ENCODE peak calls at places on chromosomes 4 and X, in four cellular contexts. One of them, this sample, is unnamed.

GRCh38 chrX:131068945-131069719 is 11.0 kb downstream of the ARHGAP36 start:
- DNase-seq in K562: peak
- DNase-seq in SK-N-SH: peak
- DNase-seq in WTC11: peak
- DNase-seq in this sample: peak

GRCh38 chr4:111542056-111542455 is 603.2 kb upstream of the FAM241A start:
- DNase-seq in WTC11: no peak
- DNase-seq in SK-N-SH: no peak
- DNase-seq in K562: no peak
- DNase-seq in this sample: no peak

GRCh38 chr4:29224911-29225310 is 1495.3 kb upstream of the PCDH7 start:
- DNase-seq in WTC11: no peak
- DNase-seq in SK-N-SH: no peak
- DNase-seq in K562: no peak
- DNase-seq in this sample: no peak

GRCh38 chr4:56307423-56307822 is 79.9 kb downstream of the AASDH start:
- DNase-seq in WTC11: no peak
- DNase-seq in K562: no peak
- DNase-seq in SK-N-SH: no peak
- DNase-seq in this sample: no peak

GRCh38 chrX:112470551-112470950 is 209.2 kb downstream of the LHFPL1 start:
- DNase-seq in WTC11: no peak
- DNase-seq in K562: no peak
- DNase-seq in SK-N-SH: no peak
- DNase-seq in this sample: no peak

GRCh38 chr4:14284578-14284977 is 657.1 kb upstream of the BOD1L1 start:
- DNase-seq in K562: no peak
- DNase-seq in SK-N-SH: no peak
- DNase-seq in WTC11: no peak
- DNase-seq in this sample: no peak

GRCh38 chrX:96563663-96564062 is 121.0 kb upstream of the DIAPH2 start:
- DNase-seq in K562: no peak
- DNase-seq in WTC11: no peak
- DNase-seq in SK-N-SH: no peak
- DNase-seq in this sample: no peak

GRCh38 chr4:151420408-151420807 is 11.4 kb downstream of the FHIP1A start:
- DNase-seq in K562: no peak
- DNase-seq in WTC11: no peak
- DNase-seq in SK-N-SH: no peak
- DNase-seq in this sample: no peak

GRCh38 chrX:96834137-96834536 is 49.6 kb upstream of the RPA4 start:
- DNase-seq in K562: no peak
- DNase-seq in SK-N-SH: no peak
- DNase-seq in WTC11: no peak
- DNase-seq in this sample: no peak

GRCh38 chr4:13524504-13525243 is 19.6 kb downstream of the NKX3-2 start:
- DNase-seq in WTC11: peak
- DNase-seq in K562: no peak
- DNase-seq in SK-N-SH: peak
- DNase-seq in this sample: no peak

GRCh38 chrX:9370888-9371287 is 94.0 kb upstream of the TBL1X start:
- DNase-seq in SK-N-SH: no peak
- DNase-seq in K562: no peak
- DNase-seq in WTC11: no peak
- DNase-seq in this sample: no peak

GRCh38 chrX:19852014-19853005 is 35.1 kb downstream of the SH3KBP1 start:
- DNase-seq in WTC11: no peak
- DNase-seq in K562: no peak
- DNase-seq in SK-N-SH: no peak
- DNase-seq in this sample: peak

GRCh38 chr4:82561745-82562552 is at the start of gene TMEM150C:
- DNase-seq in WTC11: peak
- DNase-seq in SK-N-SH: peak
- DNase-seq in K562: no peak
- DNase-seq in this sample: no peak

GRCh38 chr4:6476893-6477292 is 4.5 kb upstream of the PPP2R2C start:
- DNase-seq in K562: no peak
- DNase-seq in SK-N-SH: no peak
- DNase-seq in WTC11: no peak
- DNase-seq in this sample: no peak

GRCh38 chr4:46274717-46275116 is 115.2 kb downstream of the GABRA2 start:
- DNase-seq in SK-N-SH: no peak
- DNase-seq in K562: peak
- DNase-seq in WTC11: no peak
- DNase-seq in this sample: peak

GRCh38 chrX:23901805-23902204 is 5.9 kb downstream of the APOO start:
- DNase-seq in WTC11: no peak
- DNase-seq in SK-N-SH: peak
- DNase-seq in K562: peak
- DNase-seq in this sample: peak

GRCh38 chrX:9847071-9847470 is 60.8 kb downstream of the SHROOM2 start:
- DNase-seq in SK-N-SH: no peak
- DNase-seq in WTC11: no peak
- DNase-seq in K562: no peak
- DNase-seq in this sample: peak

GRCh38 chrX:1877780-1878179 is 262.9 kb downstream of the ASMT start:
- DNase-seq in WTC11: no peak
- DNase-seq in SK-N-SH: no peak
- DNase-seq in K562: no peak
- DNase-seq in this sample: no peak

GRCh38 chr4:141858437-141858836 is 222.1 kb downstream of the IL15 start:
- DNase-seq in SK-N-SH: no peak
- DNase-seq in WTC11: no peak
- DNase-seq in K562: no peak
- DNase-seq in this sample: no peak

GRCh38 chr4:144300616-144301015 is 160.1 kb upstream of the GYPA start:
- DNase-seq in K562: no peak
- DNase-seq in SK-N-SH: no peak
- DNase-seq in WTC11: no peak
- DNase-seq in this sample: no peak

GRCh38 chrX:48465336-48465933 is 4.6 kb downstream of the SLC38A5 start:
- DNase-seq in WTC11: no peak
- DNase-seq in K562: no peak
- DNase-seq in SK-N-SH: peak
- DNase-seq in this sample: no peak

GRCh38 chrX:43166874-43167273 is 388.9 kb upstream of the PPP1R2C start:
- DNase-seq in WTC11: no peak
- DNase-seq in K562: no peak
- DNase-seq in SK-N-SH: no peak
- DNase-seq in this sample: peak

GRCh38 chrX:17547658-17548057 is 172.7 kb downstream of the NHS start:
- DNase-seq in SK-N-SH: no peak
- DNase-seq in K562: peak
- DNase-seq in WTC11: no peak
- DNase-seq in this sample: peak

GRCh38 chr4:37976513-37976912 is 16.3 kb downstream of the PTTG2 start:
- DNase-seq in SK-N-SH: no peak
- DNase-seq in K562: no peak
- DNase-seq in WTC11: no peak
- DNase-seq in this sample: peak

GRCh38 chr4:179307297-179308136 is 1865.3 kb upstream of the AGA start:
- DNase-seq in WTC11: peak
- DNase-seq in K562: peak
- DNase-seq in SK-N-SH: peak
- DNase-seq in this sample: peak

GRCh38 chrX:150547511-150548115 is 20.8 kb upstream of the MTM1 start:
- DNase-seq in K562: peak
- DNase-seq in WTC11: peak
- DNase-seq in SK-N-SH: peak
- DNase-seq in this sample: no peak

GRCh38 chrX:42188730-42189129 is 265.4 kb upstream of the CASK start:
- DNase-seq in K562: no peak
- DNase-seq in WTC11: no peak
- DNase-seq in SK-N-SH: no peak
- DNase-seq in this sample: no peak

GRCh38 chr4:101175896-101176676 is 171.2 kb downstream of the PPP3CA start:
- DNase-seq in SK-N-SH: no peak
- DNase-seq in K562: no peak
- DNase-seq in WTC11: peak
- DNase-seq in this sample: peak

GRCh38 chr4:175385797-175386196 is 426.3 kb downstream of the GPM6A start:
- DNase-seq in SK-N-SH: no peak
- DNase-seq in WTC11: no peak
- DNase-seq in K562: no peak
- DNase-seq in this sample: no peak

GRCh38 chr4:13322681-13323101 is 161.4 kb downstream of the RAB28 start:
- DNase-seq in SK-N-SH: no peak
- DNase-seq in WTC11: no peak
- DNase-seq in K562: no peak
- DNase-seq in this sample: no peak

GRCh38 chr4:53314257-53314656 is 51.6 kb downstream of the SCFD2 start:
- DNase-seq in SK-N-SH: no peak
- DNase-seq in WTC11: no peak
- DNase-seq in K562: no peak
- DNase-seq in this sample: no peak

DNA sequence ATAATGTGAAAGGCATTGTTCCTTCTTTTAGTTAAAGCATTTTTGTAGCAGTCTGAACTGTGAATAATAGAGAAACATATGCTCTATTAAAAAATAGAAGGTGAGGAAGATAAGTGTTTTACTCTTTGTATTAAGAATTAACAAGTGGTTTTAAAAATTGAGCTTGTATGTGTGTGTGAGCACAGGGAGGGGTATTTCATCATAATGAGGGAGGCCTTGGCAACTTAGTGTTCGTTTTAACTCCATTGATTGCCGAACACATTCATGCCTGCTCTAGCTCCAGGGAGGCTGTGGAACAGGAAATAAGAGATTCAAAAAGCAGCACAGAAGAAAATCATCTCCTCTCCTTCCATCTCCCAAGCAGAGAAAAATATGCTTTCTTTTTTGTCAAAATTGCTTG is 14.8 kb downstream of the SHROOM3 start:
- DNase-seq in K562: no peak
- DNase-seq in SK-N-SH: no peak
- DNase-seq in WTC11: no peak
- DNase-seq in this sample: no peak
- TF ChIP-seq USF2 in K562: no peak
- TF ChIP-seq USF2 in SK-N-SH: no peak
- TF ChIP-seq USF2 in WTC11: no peak
- TF ChIP-seq USF2 in this sample: no peak

GRCh38 chr4:158314756-158315487 is 104.6 kb downstream of the TMEM144 start:
- DNase-seq in WTC11: no peak
- DNase-seq in SK-N-SH: no peak
- DNase-seq in K562: no peak
- DNase-seq in this sample: no peak
- TF ChIP-seq FOXJ3 in WTC11: no peak
- TF ChIP-seq FOXJ3 in SK-N-SH: no peak
- TF ChIP-seq FOXJ3 in K562: no peak
- TF ChIP-seq FOXJ3 in this sample: no peak

GRCh38 chrX:103376118-103376978 is at the start of gene BEX3:
- DNase-seq in WTC11: peak
- DNase-seq in K562: no peak
- DNase-seq in SK-N-SH: peak
- DNase-seq in this sample: peak
- TF ChIP-seq USF2 in WTC11: peak
- TF ChIP-seq USF2 in K562: no peak
- TF ChIP-seq USF2 in SK-N-SH: peak
- TF ChIP-seq USF2 in this sample: peak

DNA sequence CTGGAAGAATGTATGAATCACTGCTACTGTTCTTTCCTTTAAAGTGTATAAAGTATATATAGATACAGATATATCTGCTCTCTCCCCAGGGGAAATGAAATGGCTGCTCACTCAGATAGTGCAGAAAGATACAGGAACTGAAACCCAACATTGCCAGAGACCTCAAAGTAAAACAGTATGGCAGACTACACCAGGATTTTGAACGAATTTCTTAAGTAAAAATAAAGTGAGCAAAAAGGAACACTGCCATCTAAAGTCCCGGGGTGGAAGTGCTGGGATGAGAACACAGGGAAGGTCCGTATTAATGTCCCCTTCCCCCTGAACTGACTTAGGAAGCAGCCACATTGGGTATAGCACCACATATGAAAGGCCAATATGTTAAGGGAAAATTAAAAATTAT is 93.4 kb downstream of the TMA16 start:
- DNase-seq in SK-N-SH: peak
- DNase-seq in WTC11: peak
- DNase-seq in K562: peak
- DNase-seq in this sample: peak
- TF ChIP-seq FOXJ3 in SK-N-SH: no peak
- TF ChIP-seq FOXJ3 in WTC11: no peak
- TF ChIP-seq FOXJ3 in K562: no peak
- TF ChIP-seq FOXJ3 in this sample: no peak

This sample was measured in HepG2.